ENCODE peak calls at places on chromosome 5, in four cellular contexts. O, V, M and K are unnamed samples.
A peak's percentile ranks its signal among the peaks of the same experiment; 100 is the strongest.

GRCh38 chr5:181261320-181262085 is 560 bp upstream of the TRIM52 start:
- DNase-seq in O (peak; percentile 86), V (peak; percentile 50), M (peak; percentile 77), K (peak; percentile 72)

GRCh38 chr5:118561235-118561634 is 427.1 kb downstream of the DTWD2 start:
- DNase-seq in O (no peak), V (no peak), M (no peak), K (no peak)

GRCh38 chr5:29296548-29296947 is 1896.9 kb upstream of the CDH6 start:
- DNase-seq in O (peak; percentile 4), V (no peak), M (no peak), K (no peak)

GRCh38 chr5:57795203-57795602 is 312.6 kb upstream of the ACTBL2 start:
- DNase-seq in O (no peak), V (no peak), M (no peak), K (no peak)

GRCh38 chr5:126355940-126356339 is 67.3 kb upstream of the GRAMD2B start:
- DNase-seq in O (no peak), V (no peak), M (no peak), K (no peak)

GRCh38 chr5:37248970-37249819 is at the start of gene CPLANE1:
- DNase-seq in O (peak; percentile 92), V (peak; percentile 74), M (peak; percentile 89), K (peak; percentile 75)

GRCh38 chr5:97071101-97071500 is 71.3 kb downstream of the LIX1 start:
- DNase-seq in O (no peak), V (peak; percentile 93), M (no peak), K (no peak)

GRCh38 chr5:139688712-139689413 is 40.7 kb downstream of the CXXC5 start:
- DNase-seq in O (no peak), V (no peak), M (no peak), K (no peak)

GRCh38 chr5:9498541-9499497 is 47.1 kb downstream of the SEMA5A start:
- DNase-seq in O (peak; percentile 40), V (peak; percentile 20), M (no peak), K (no peak)

GRCh38 chr5:38601843-38602424 is 45.5 kb upstream of the LIFR start:
- DNase-seq in O (no peak), V (peak; percentile 79), M (no peak), K (no peak)

GRCh38 chr5:4551034-4551433 is 589.1 kb upstream of the ADAMTS16 start:
- DNase-seq in O (no peak), V (no peak), M (no peak), K (no peak)

GRCh38 chr5:52895070-52895469 is 94.1 kb upstream of the ITGA2 start:
- DNase-seq in O (no peak), V (no peak), M (no peak), K (no peak)

GRCh38 chr5:142357469-142358090 is 32.8 kb upstream of the SPRY4 start:
- DNase-seq in O (no peak), V (peak; percentile 10), M (no peak), K (no peak)

GRCh38 chr5:55633574-55634203 is 78.4 kb downstream of the SLC38A9 start:
- DNase-seq in O (no peak), V (peak; percentile 55), M (no peak), K (peak; percentile 11)

GRCh38 chr5:150114773-150115408 is 28.5 kb upstream of the CSF1R start:
- DNase-seq in O (no peak), V (no peak), M (no peak), K (no peak)

GRCh38 chr5:116778015-116778414 is 203.4 kb upstream of the SEMA6A start:
- DNase-seq in O (no peak), V (no peak), M (no peak), K (no peak)

GRCh38 chr5:11182441-11183080 is 421.5 kb upstream of the DAP start:
- DNase-seq in O (peak; percentile 60), V (peak; percentile 47), M (no peak), K (peak; percentile 56)

GRCh38 chr5:132081458-132081857 is 7.9 kb downstream of the CSF2 start:
- DNase-seq in O (no peak), V (no peak), M (no peak), K (no peak)
- TF ChIP-seq CTCF in O (no peak), V (no peak), M (no peak), K (no peak)

GRCh38 chr5:6781711-6782110 is 68.5 kb downstream of the TENT4A start:
- DNase-seq in O (no peak), V (peak; percentile 39), M (no peak), K (no peak)

GRCh38 chr5:6785161-6785860 is 72.1 kb downstream of the TENT4A start:
- DNase-seq in O (no peak), V (no peak), M (peak; percentile 34), K (no peak)

GRCh38 chr5:6783787-6784186 is 70.6 kb downstream of the TENT4A start:
- DNase-seq in O (no peak), V (no peak), M (peak; percentile 20), K (no peak)

GRCh38 chr5:6784481-6784880 is 71.2 kb downstream of the TENT4A start:
- DNase-seq in O (no peak), V (no peak), M (peak; percentile 20), K (no peak)

GRCh38 chr5:6780802-6781391 is 67.7 kb downstream of the TENT4A start:
- DNase-seq in O (no peak), V (no peak), M (no peak), K (no peak)
- TF ChIP-seq CTCF in O (peak; percentile 15), V (no peak), M (peak; percentile 62), K (peak; percentile 24)

DNA sequence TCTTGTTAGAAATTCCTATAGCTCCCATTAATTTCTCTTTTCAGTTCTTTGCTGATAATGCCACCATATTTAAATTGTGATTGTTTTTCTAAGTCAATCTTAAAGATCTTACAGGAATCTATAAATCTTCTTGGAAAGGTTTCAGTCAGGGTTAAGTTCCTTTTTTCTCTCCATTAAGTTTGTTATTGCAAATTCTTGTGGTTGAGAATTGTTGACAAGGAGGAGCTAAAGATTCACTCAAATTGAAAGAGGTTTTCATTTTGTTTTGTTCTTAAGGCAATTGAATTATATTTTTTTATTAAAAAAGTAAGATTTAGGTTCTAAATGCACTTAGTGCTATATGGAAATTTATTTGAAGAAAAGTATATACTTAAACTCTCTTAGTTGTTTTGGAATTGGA is 213.4 kb downstream of the PRR16 start:
- DNase-seq in O (no peak), V (peak; percentile 21), M (no peak), K (no peak)
- TF ChIP-seq CTCF in O (no peak), V (no peak), M (no peak), K (no peak)

DNA sequence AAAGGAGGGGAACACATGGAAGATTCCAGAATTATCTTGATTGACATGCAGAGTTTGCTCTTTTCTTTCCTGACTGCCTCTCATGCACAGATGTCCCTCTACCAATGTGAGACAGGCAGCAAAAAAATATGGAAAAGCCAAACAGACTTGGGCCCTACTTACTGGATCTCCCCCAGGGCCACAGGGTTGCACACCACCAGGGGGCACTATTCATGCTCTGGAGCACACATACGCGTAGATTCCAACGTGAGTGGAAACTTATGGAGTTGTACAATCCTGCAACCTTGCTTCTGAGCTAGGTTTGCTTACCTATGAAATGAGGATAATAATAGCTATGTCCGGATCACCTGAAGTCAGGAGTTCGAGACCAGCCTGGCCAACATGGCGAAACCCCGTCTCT is 319.5 kb downstream of the ARHGEF28 start:
- DNase-seq in O (no peak), V (no peak), M (no peak), K (peak; percentile 42)
- TF ChIP-seq CTCF in O (peak; percentile 4), V (no peak), M (peak; percentile 50), K (peak; percentile 62)

DNA sequence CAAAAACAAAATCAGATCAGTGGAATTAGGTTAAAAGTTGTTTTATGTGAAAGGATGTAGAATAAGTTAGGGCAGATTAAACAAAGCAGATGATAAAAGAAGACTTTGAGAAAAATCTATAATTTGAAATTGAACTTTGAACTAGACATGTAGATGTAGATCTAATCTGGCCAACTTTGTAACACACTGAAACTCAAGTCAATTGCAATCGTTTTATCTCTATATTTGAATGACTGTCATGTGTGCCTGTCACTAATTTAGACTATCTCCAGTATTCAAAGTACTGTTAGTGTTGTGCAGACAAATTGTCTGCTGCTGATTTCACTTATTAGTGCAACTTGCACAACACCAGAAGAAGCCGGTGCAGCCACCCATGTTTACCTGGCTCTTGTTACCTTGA is 39.8 kb downstream of the ACOT12 start:
- DNase-seq in O (no peak), V (no peak), M (no peak), K (no peak)
- TF ChIP-seq CTCF in O (no peak), V (no peak), M (no peak), K (no peak)

GRCh38 chr5:35717718-35718117 is 100.1 kb downstream of the SPEF2 start:
- DNase-seq in O (no peak), V (no peak), M (no peak), K (no peak)
- TF ChIP-seq CTCF in O (no peak), V (no peak), M (no peak), K (no peak)

DNA sequence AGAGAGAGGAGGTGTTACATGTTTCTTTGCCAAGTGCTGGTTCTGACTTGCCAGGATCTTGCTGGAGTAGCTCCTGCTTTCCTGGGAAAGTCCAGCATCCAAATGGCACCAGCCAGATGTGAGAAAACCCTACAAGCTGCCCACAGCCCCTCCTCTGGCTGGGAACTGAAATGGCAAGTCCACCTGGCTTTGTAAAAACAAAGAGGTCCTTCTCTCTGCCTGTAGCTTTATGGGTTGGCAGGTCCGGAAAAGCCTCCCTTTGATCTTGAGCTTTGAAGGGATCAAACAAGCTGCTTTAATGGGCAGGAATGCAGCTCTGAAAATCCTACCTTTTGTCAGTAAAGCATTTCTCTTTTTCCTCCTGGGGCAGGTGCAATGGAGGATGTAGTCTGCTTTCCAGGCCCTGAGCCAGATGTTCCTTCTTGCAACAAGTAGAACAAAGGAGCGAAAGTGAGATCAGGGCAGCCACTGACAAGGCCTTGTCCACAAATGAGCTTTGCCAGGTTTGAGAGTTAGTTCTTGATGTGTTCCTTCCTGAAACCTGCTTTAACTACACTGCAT is 456.7 kb downstream of the ZNF608 start:
- DNase-seq in O (no peak), V (no peak), M (no peak), K (no peak)
- TF ChIP-seq CTCF in O (peak; percentile 5), V (no peak), M (peak; percentile 54), K (no peak)

DNA sequence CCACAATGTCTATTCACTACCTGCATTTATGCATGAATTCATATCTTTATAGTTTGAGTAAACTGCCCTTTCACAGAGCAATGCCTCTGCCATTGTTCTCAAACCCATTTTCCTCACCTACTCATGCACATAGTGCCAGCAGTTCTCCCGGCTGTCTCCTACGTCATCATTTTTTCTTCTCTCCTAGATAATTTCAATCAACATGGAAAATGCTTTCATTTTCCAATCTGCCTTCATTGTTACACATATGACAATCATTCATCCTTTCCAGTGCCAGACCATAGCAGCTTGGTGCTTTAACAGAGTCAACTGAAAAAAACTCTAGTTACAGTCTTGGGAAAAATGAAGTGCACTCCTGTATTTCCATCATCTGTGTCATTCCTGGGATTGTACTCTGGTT is 514.8 kb upstream of the CTNND2 start:
- DNase-seq in O (no peak), V (no peak), M (no peak), K (no peak)
- TF ChIP-seq CTCF in O (no peak), V (no peak), M (no peak), K (no peak)

DNA sequence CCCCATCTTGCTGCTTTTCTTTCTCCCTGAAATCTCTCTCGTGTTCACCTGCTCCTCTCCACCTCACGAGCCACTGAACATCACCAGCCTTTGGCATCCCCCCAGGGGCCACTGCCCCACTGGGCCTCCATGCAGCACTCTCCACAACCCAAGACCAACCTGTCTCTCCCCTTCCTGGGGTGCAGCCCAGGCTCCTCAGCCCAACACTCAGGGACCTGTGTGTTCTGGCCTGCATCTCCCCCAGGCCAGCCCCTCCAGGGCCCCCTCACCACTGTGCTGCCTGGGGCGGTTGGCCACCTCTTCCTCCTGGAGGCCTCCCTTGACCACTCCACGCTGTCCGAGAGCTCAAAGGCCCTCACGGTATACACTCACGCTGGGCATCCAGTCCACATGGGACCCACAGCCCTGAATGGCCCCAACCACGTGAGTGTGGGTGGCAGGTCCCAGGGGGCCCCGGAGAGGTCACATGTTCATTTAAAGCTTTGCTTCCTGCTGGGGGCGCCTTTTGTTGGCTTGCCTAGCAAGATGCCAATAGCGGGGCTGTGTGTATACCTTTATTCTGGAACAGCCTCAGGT is 453 bp upstream of the DOK3 start:
- DNase-seq in O (no peak), V (no peak), M (no peak), K (no peak)
- TF ChIP-seq CTCF in O (no peak), V (no peak), M (no peak), K (no peak)